ENCODE peak calls at places on chromosome 13, in four cellular contexts. J, O, C and Z are unnamed samples.

GRCh38 chr13:48295271-48295670 is 8.3 kb upstream of the RB1 start:
- DNase-seq in J (no peak), O (no peak), C (no peak), Z (no peak)

GRCh38 chr13:23889598-23890224 is 511 bp upstream of the MIPEP start:
- DNase-seq in J (no peak), O (no peak), C (peak; percentile 6), Z (no peak)

GRCh38 chr13:34942732-34943674 is 933 bp downstream of the NBEA start:
- DNase-seq in J (peak; percentile 30), O (no peak), C (peak; percentile 78), Z (peak; percentile 60)

GRCh38 chr13:69970521-69970920 is 137.1 kb upstream of the ATXN8OS start:
- DNase-seq in J (no peak), O (no peak), C (peak; percentile 37), Z (no peak)

GRCh38 chr13:22758245-22758644 is 422.5 kb upstream of the SGCG start:
- DNase-seq in J (no peak), O (no peak), C (peak; percentile 52), Z (no peak)

GRCh38 chr13:24039621-24040475 is 120.7 kb upstream of the SPATA13 start:
- DNase-seq in J (no peak), O (no peak), C (no peak), Z (no peak)

GRCh38 chr13:104253063-104253680 is 1187.0 kb upstream of the SLC10A2 start:
- DNase-seq in J (no peak), O (no peak), C (peak; percentile 56), Z (no peak)

GRCh38 chr13:71513414-71514063 is 353.5 kb downstream of the DACH1 start:
- DNase-seq in J (no peak), O (no peak), C (no peak), Z (peak; percentile 39)

GRCh38 chr13:99436686-99437416 is 64.4 kb upstream of the TM9SF2 start:
- DNase-seq in J (peak; percentile 79), O (no peak), C (peak; percentile 92), Z (peak; percentile 88)

GRCh38 chr13:28326081-28326480 is 168.8 kb downstream of the FLT1 start:
- DNase-seq in J (no peak), O (no peak), C (no peak), Z (no peak)

GRCh38 chr13:29693297-29693945 is 97.9 kb upstream of the SLC7A1 start:
- DNase-seq in J (no peak), O (no peak), C (no peak), Z (no peak)

GRCh38 chr13:60990032-60990733 is 425.5 kb downstream of the PCDH20 start:
- DNase-seq in J (no peak), O (no peak), C (peak; percentile 72), Z (no peak)

GRCh38 chr13:30486230-30487074 is 20.7 kb upstream of the HMGB1 start:
- DNase-seq in J (no peak), O (no peak), C (peak; percentile 29), Z (no peak)

GRCh38 chr13:30373727-30374126 is 48.6 kb upstream of the UBE2L5 start:
- DNase-seq in J (peak; percentile 58), O (no peak), C (no peak), Z (no peak)

GRCh38 chr13:27037571-27037970 is 134.0 kb downstream of the USP12 start:
- DNase-seq in J (no peak), O (no peak), C (no peak), Z (peak; percentile 43)

DNA sequence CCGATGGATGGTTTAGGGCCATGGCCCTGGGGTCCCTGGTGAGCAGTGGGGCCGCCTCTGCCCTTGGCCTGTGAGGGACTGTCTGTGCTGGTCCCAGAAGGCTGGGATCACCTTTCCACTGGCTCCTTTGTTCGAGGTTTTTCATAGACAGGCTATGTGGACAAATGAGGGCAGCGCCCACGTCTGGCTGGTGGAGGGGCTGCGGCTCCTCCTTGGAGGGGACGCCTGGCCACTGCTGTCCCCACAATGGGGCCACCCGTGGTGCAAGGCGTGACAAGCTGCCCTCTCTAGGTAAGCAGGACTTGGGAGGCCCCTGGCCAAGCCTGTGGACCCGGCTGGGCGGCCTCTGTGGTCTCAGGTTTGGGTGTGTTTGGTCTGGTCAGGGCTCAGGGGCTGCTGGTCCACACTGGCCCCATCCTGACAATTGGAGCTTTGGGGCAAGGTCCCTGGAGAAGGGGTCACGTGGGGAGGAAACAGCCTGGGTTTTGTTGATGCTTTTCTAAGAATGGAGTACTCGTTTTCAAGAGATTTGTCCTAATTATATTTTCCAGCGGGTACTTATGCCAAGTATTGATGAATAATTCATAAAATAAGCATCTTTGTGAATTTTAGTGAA is 33.3 kb downstream of the MCF2L start:
- DNase-seq in J (no peak), O (no peak), C (peak; percentile 69), Z (no peak)
- TF ChIP-seq CTCF in J (peak; percentile 20), O (no peak), C (peak; percentile 56), Z (peak; percentile 29)

DNA sequence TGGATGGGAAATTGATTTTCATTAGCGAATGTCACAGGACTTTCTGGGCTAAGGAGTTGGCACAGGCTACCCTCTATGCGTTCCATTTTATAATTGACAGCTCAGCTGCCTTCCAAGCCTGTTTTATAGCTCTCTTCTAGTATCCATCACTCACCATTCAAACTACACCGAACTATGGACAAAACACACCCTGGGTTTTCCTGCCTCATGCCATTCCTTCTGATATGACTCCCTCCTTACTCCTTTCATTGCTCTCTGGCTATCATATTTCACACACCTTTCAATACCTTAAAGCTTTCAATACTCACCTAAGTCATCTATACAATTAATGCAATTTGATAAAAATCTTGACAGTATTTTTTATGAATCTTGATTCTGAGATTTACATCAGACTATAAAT is 181.3 kb downstream of the RAP2A start:
- DNase-seq in J (no peak), O (no peak), C (no peak), Z (no peak)
- TF ChIP-seq CTCF in J (no peak), O (no peak), C (no peak), Z (no peak)

GRCh38 chr13:39783051-39783450 is 127.6 kb downstream of the COG6 start:
- DNase-seq in J (no peak), O (no peak), C (no peak), Z (no peak)
- TF ChIP-seq CTCF in J (no peak), O (peak; percentile 37), C (no peak), Z (no peak)

GRCh38 chr13:53191091-53191490 is 162.5 kb downstream of the OLFM4 start:
- DNase-seq in J (no peak), O (no peak), C (peak; percentile 45), Z (no peak)

GRCh38 chr13:53189162-53189561 is 160.5 kb downstream of the OLFM4 start:
- DNase-seq in J (no peak), O (no peak), C (peak; percentile 23), Z (no peak)
- TF ChIP-seq CTCF in J (no peak), O (peak; percentile 17), C (peak; percentile 13), Z (no peak)

GRCh38 chr13:112391747-112392146 is 15.6 kb downstream of the SPACA7 start:
- DNase-seq in J (no peak), O (no peak), C (no peak), Z (no peak)

GRCh38 chr13:112397108-112397507 is 21.0 kb downstream of the SPACA7 start:
- DNase-seq in J (no peak), O (no peak), C (no peak), Z (no peak)

DNA sequence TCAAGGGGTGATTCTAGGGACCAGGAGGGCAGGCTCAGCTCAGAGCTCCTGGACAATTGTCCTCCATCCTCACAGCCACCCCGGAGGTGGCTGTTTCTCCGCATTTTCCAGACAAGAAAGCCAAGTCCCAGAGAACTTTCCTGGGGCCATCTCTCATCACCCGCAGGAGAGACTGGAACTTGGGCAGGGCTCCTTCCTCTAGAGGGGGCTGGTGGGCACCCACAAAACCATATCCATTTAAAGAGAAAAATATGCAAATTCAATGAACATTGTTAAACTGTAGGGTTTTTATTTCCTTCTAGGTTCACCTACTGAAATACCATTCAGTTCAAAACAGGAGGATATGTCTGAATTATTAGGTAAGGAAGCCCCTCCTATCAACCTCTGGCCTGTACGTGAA is 16.6 kb downstream of the SPACA7 start:
- DNase-seq in J (no peak), O (no peak), C (peak; percentile 15), Z (no peak)
- TF ChIP-seq CTCF in J (peak; percentile 6), O (no peak), C (peak; percentile 59), Z (no peak)

DNA sequence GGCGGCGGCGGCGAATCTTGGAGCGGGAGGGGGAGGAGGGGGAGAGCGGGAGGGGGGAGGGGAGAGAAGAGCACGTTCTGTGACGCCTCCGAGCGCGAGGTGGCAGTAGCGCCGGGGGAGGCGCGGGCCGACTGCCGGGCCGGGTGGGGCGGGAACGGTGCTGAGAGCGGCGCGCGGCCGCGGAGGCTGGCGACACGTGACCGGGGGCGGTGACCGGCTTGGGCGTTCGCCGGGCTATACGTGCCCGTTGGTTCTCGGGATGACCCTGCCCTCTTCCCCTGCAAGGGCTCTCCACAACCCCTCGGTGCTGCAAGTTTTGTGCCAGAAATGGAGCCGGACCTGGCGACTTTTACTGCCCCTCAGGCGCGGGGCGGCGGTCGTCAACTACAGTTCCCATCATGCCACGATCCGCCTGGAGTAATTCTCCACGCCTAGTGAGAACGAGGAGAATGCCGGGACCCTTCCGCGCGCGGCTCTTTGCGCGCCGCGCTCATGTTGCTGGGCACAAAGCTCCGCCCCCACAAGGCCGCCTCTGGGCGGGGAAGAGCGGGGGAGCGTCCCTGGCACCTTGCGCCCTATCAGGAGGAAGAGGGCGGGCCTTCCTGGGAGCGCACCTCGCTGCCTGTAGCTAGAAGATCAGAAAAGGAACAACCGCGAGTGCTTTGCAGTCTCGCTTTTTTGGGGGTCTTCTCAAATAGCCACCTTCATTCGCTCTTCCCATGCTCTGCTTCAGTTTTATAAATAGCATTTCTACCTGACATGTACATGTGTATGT is at the start of gene KPNA3:
- DNase-seq in J (peak; percentile 86), O (peak; percentile 92), C (peak; percentile 98), Z (peak; percentile 95)
- TF ChIP-seq CTCF in J (no peak), O (peak; percentile 48), C (no peak), Z (no peak)

DNA sequence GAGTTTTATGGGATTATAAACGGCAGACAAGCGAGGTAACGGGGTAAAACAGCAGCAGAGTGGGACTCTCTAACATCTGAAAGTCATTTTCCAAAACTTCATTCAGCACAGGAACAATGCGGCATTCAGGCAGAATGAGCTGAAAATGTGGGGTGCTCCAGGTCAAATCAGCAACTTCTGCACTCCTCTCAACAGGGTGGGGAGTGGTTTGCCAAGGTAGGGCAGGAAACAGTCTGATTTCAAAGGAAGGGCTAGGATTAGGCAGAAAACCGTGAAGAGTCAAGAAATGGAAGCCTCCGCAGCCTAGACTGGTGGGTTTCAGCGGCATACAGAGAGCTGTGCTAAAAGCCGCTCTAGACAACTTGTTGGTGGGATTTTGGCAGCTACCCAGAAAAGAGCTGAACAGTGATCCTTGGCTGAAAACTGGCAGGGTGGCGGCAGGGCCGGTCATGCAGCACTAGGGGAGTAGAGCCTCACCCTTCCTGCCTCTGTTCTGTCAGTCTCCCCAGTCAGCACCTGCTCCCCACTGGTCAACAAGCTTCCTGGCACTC is 154.2 kb upstream of the KLF12 start:
- DNase-seq in J (peak; percentile 26), O (no peak), C (peak; percentile 46), Z (peak; percentile 18)
- TF ChIP-seq CTCF in J (no peak), O (no peak), C (no peak), Z (no peak)

DNA sequence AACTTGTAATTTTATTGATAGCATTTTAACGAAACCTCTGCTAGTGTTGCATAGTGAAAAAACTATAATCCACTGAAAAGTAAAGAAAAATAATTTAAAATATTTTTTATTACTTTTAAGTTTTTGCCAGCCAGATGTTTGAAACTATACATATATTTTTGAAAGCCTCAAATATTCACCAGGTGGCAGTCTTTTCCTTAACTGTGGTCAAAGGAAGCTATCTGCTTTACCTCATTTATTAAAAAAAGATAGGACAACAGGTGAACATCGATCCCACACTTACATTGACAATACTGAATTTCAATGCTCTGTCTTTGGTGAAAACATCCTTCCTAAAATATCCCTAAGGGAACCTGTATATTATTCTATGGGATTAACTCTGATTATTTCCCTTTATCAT is 100.5 kb downstream of the TRPC4 start:
- DNase-seq in J (peak; percentile 11), O (no peak), C (peak; percentile 7), Z (no peak)
- TF ChIP-seq CTCF in J (no peak), O (peak; percentile 54), C (peak; percentile 38), Z (no peak)